ENCODE peak calls at places on chromosome X, in seven cellular contexts. R, Y, Z, H, J, P and O are unnamed samples.

GRCh38 chrX:71095971-71096701 is 485 bp downstream of the FOXO4 start:
- DNase-seq in R (no peak), Y (no peak), Z (peak; percentile 25), H (no peak), J (no peak), P (no peak), O (no peak)

GRCh38 chrX:64894454-64895038 is 81.7 kb downstream of the ZC4H2 start:
- DNase-seq in R (peak; percentile 3), Y (no peak), Z (peak; percentile 23), H (peak; percentile 33), J (no peak), P (no peak), O (no peak)

GRCh38 chrX:105098812-105099211 is 121.7 kb downstream of the TEX13A start:
- DNase-seq in R (no peak), Y (no peak), Z (no peak), H (no peak), J (no peak), P (no peak), O (no peak)

GRCh38 chrX:9785944-9786741 is at the start of gene SHROOM2:
- DNase-seq in R (no peak), Y (no peak), Z (no peak), H (no peak), J (no peak), P (no peak), O (peak; percentile 7)

GRCh38 chrX:124993735-124994134 is 325.9 kb upstream of the TEX13C start:
- DNase-seq in R (no peak), Y (no peak), Z (no peak), H (no peak), J (no peak), P (no peak), O (no peak)

GRCh38 chrX:110412971-110413726 is 54.5 kb downstream of the RTL9 start:
- DNase-seq in R (peak; percentile 70), Y (peak; percentile 68), Z (peak; percentile 67), H (peak; percentile 65), J (peak; percentile 47), P (peak; percentile 45), O (peak; percentile 16)

GRCh38 chrX:85897376-85898110 is 149.8 kb downstream of the CHM start:
- DNase-seq in R (no peak), Y (no peak), Z (no peak), H (no peak), J (no peak), P (no peak), O (no peak)

GRCh38 chrX:46782034-46782433 is 23.1 kb upstream of the SLC9A7 start:
- DNase-seq in R (no peak), Y (no peak), Z (no peak), H (no peak), J (no peak), P (no peak), O (no peak)

GRCh38 chrX:8731579-8732395 is at the start of gene ANOS1:
- DNase-seq in R (peak; percentile 61), Y (no peak), Z (peak; percentile 62), H (no peak), J (no peak), P (no peak), O (peak; percentile 6)

GRCh38 chrX:39931554-39932282 is 166.0 kb downstream of the BCOR start:
- DNase-seq in R (no peak), Y (no peak), Z (no peak), H (peak; percentile 31), J (no peak), P (no peak), O (no peak)

GRCh38 chrX:14056201-14056600 is 26.5 kb upstream of the GEMIN8 start:
- DNase-seq in R (no peak), Y (no peak), Z (no peak), H (no peak), J (no peak), P (no peak), O (no peak)

GRCh38 chrX:48045410-48046311 is 25.8 kb downstream of the ZNF630 start:
- DNase-seq in R (no peak), Y (no peak), Z (peak; percentile 26), H (peak; percentile 17), J (no peak), P (no peak), O (peak; percentile 1)

GRCh38 chrX:12986886-12987285 is 12.0 kb downstream of the TMSB4X start:
- DNase-seq in R (no peak), Y (no peak), Z (no peak), H (no peak), J (no peak), P (no peak), O (no peak)